ENCODE peak calls at places on chromosomes 12 and 14, in seven cellular contexts. One of them, this sample, is unnamed.

GRCh38 chr12:53048033-53048779 is 1.7 kb upstream of the TNS2 start:
- DNase-seq in lower lobe of right lung: peak; percentile 80
- DNase-seq in progenitor cell of endocrine pancreas: no peak
- DNase-seq in choroid plexus epithelial cell: no peak
- DNase-seq in GM23338: peak; percentile 47
- DNase-seq in CD8-positive, alpha-beta T cell: no peak
- DNase-seq in GM06990: no peak
- DNase-seq in this sample: peak; percentile 70

GRCh38 chr14:92615451-92615850 is 101.9 kb downstream of the RIN3 start:
- DNase-seq in progenitor cell of endocrine pancreas: no peak
- DNase-seq in CD8-positive, alpha-beta T cell: peak; percentile 74
- DNase-seq in lower lobe of right lung: no peak
- DNase-seq in GM06990: peak; percentile 52
- DNase-seq in choroid plexus epithelial cell: no peak
- DNase-seq in GM23338: no peak
- DNase-seq in this sample: no peak

GRCh38 chr12:51077930-51078329 is 5.5 kb downstream of the CSRNP2 start:
- DNase-seq in GM06990: no peak
- DNase-seq in progenitor cell of endocrine pancreas: no peak
- DNase-seq in choroid plexus epithelial cell: peak; percentile 53
- DNase-seq in GM23338: no peak
- DNase-seq in lower lobe of right lung: no peak
- DNase-seq in CD8-positive, alpha-beta T cell: no peak
- DNase-seq in this sample: no peak

GRCh38 chr14:31560759-31561154 is 447 bp upstream of the NUBPL start:
- DNase-seq in progenitor cell of endocrine pancreas: no peak
- DNase-seq in GM06990: no peak
- DNase-seq in CD8-positive, alpha-beta T cell: no peak
- DNase-seq in GM23338: peak; percentile 17
- DNase-seq in lower lobe of right lung: no peak
- DNase-seq in choroid plexus epithelial cell: peak; percentile 33
- DNase-seq in this sample: no peak

GRCh38 chr12:80469681-80470080 is 25.6 kb downstream of the PTPRQ start:
- DNase-seq in GM23338: no peak
- DNase-seq in lower lobe of right lung: no peak
- DNase-seq in choroid plexus epithelial cell: no peak
- DNase-seq in GM06990: no peak
- DNase-seq in progenitor cell of endocrine pancreas: no peak
- DNase-seq in CD8-positive, alpha-beta T cell: no peak
- DNase-seq in this sample: no peak

GRCh38 chr12:75666126-75666979 is 154.9 kb upstream of the KRR1 start:
- DNase-seq in GM23338: no peak
- DNase-seq in lower lobe of right lung: no peak
- DNase-seq in GM06990: no peak
- DNase-seq in choroid plexus epithelial cell: peak; percentile 80
- DNase-seq in progenitor cell of endocrine pancreas: no peak
- DNase-seq in CD8-positive, alpha-beta T cell: no peak
- DNase-seq in this sample: no peak

GRCh38 chr14:49106721-49107689 is 479.2 kb downstream of the RPS29 start:
- DNase-seq in lower lobe of right lung: no peak
- DNase-seq in progenitor cell of endocrine pancreas: no peak
- DNase-seq in GM06990: no peak
- DNase-seq in GM23338: no peak
- DNase-seq in choroid plexus epithelial cell: no peak
- DNase-seq in CD8-positive, alpha-beta T cell: no peak
- DNase-seq in this sample: no peak

GRCh38 chr14:22159049-22159448 is 430.0 kb downstream of the DAD1 start:
- DNase-seq in lower lobe of right lung: no peak
- DNase-seq in progenitor cell of endocrine pancreas: no peak
- DNase-seq in GM23338: no peak
- DNase-seq in choroid plexus epithelial cell: no peak
- DNase-seq in GM06990: no peak
- DNase-seq in CD8-positive, alpha-beta T cell: no peak
- DNase-seq in this sample: no peak

GRCh38 chr12:15601210-15601800 is 187.9 kb downstream of the EPS8 start:
- DNase-seq in GM06990: no peak
- DNase-seq in lower lobe of right lung: no peak
- DNase-seq in CD8-positive, alpha-beta T cell: no peak
- DNase-seq in progenitor cell of endocrine pancreas: no peak
- DNase-seq in choroid plexus epithelial cell: peak; percentile 85
- DNase-seq in GM23338: no peak
- DNase-seq in this sample: no peak

GRCh38 chr12:26878661-26879119 is 45.7 kb upstream of the ITPR2 start:
- DNase-seq in CD8-positive, alpha-beta T cell: no peak
- DNase-seq in progenitor cell of endocrine pancreas: no peak
- DNase-seq in choroid plexus epithelial cell: peak; percentile 26
- DNase-seq in GM23338: peak; percentile 12
- DNase-seq in lower lobe of right lung: peak; percentile 61
- DNase-seq in GM06990: peak; percentile 24
- DNase-seq in this sample: no peak

GRCh38 chr12:129298921-129299320 is 445.6 kb downstream of the GLT1D1 start:
- DNase-seq in progenitor cell of endocrine pancreas: no peak
- DNase-seq in GM06990: no peak
- DNase-seq in choroid plexus epithelial cell: no peak
- DNase-seq in lower lobe of right lung: no peak
- DNase-seq in GM23338: no peak
- DNase-seq in CD8-positive, alpha-beta T cell: no peak
- DNase-seq in this sample: no peak

GRCh38 chr14:104830781-104831180 is 29.9 kb downstream of the ZBTB42 start:
- DNase-seq in CD8-positive, alpha-beta T cell: no peak
- DNase-seq in lower lobe of right lung: no peak
- DNase-seq in choroid plexus epithelial cell: no peak
- DNase-seq in progenitor cell of endocrine pancreas: no peak
- DNase-seq in GM23338: no peak
- DNase-seq in GM06990: no peak
- DNase-seq in this sample: no peak

GRCh38 chr14:92850492-92850891 is 56.4 kb downstream of the GOLGA5 start:
- DNase-seq in progenitor cell of endocrine pancreas: no peak
- DNase-seq in GM23338: no peak
- DNase-seq in lower lobe of right lung: no peak
- DNase-seq in CD8-positive, alpha-beta T cell: no peak
- DNase-seq in choroid plexus epithelial cell: no peak
- DNase-seq in GM06990: no peak
- DNase-seq in this sample: no peak

GRCh38 chr14:38605193-38606114 is 349.6 kb upstream of the CLEC14A start:
- DNase-seq in GM23338: peak; percentile 36
- DNase-seq in lower lobe of right lung: no peak
- DNase-seq in progenitor cell of endocrine pancreas: no peak
- DNase-seq in GM06990: no peak
- DNase-seq in choroid plexus epithelial cell: peak; percentile 7
- DNase-seq in CD8-positive, alpha-beta T cell: no peak
- DNase-seq in this sample: no peak
- TF ChIP-seq CTCF in GM23338: peak; percentile 52
- TF ChIP-seq CTCF in lower lobe of right lung: no peak
- TF ChIP-seq CTCF in progenitor cell of endocrine pancreas: peak; percentile 40
- TF ChIP-seq CTCF in GM06990: no peak
- TF ChIP-seq CTCF in choroid plexus epithelial cell: no peak
- TF ChIP-seq CTCF in CD8-positive, alpha-beta T cell: no peak
- TF ChIP-seq CTCF in this sample: peak; percentile 54

GRCh38 chr12:48123169-48123568 is 4.0 kb downstream of the PFKM start:
- DNase-seq in GM23338: no peak
- DNase-seq in lower lobe of right lung: no peak
- DNase-seq in choroid plexus epithelial cell: no peak
- DNase-seq in CD8-positive, alpha-beta T cell: no peak
- DNase-seq in GM06990: no peak
- DNase-seq in progenitor cell of endocrine pancreas: no peak
- DNase-seq in this sample: no peak

GRCh38 chr12:48128800-48129199 is 9.6 kb downstream of the PFKM start:
- DNase-seq in progenitor cell of endocrine pancreas: no peak
- DNase-seq in lower lobe of right lung: no peak
- DNase-seq in choroid plexus epithelial cell: peak; percentile 67
- DNase-seq in GM23338: no peak
- DNase-seq in GM06990: no peak
- DNase-seq in CD8-positive, alpha-beta T cell: no peak
- DNase-seq in this sample: no peak

GRCh38 chr12:48126953-48127630 is 7.9 kb downstream of the PFKM start:
- DNase-seq in choroid plexus epithelial cell: no peak
- DNase-seq in lower lobe of right lung: no peak
- DNase-seq in GM23338: no peak
- DNase-seq in CD8-positive, alpha-beta T cell: no peak
- DNase-seq in progenitor cell of endocrine pancreas: no peak
- DNase-seq in GM06990: no peak
- DNase-seq in this sample: no peak

GRCh38 chr12:48122065-48122834 is 3.1 kb downstream of the PFKM start:
- DNase-seq in progenitor cell of endocrine pancreas: no peak
- DNase-seq in choroid plexus epithelial cell: no peak
- DNase-seq in GM23338: no peak
- DNase-seq in CD8-positive, alpha-beta T cell: no peak
- DNase-seq in GM06990: no peak
- DNase-seq in lower lobe of right lung: no peak
- DNase-seq in this sample: no peak

DNA sequence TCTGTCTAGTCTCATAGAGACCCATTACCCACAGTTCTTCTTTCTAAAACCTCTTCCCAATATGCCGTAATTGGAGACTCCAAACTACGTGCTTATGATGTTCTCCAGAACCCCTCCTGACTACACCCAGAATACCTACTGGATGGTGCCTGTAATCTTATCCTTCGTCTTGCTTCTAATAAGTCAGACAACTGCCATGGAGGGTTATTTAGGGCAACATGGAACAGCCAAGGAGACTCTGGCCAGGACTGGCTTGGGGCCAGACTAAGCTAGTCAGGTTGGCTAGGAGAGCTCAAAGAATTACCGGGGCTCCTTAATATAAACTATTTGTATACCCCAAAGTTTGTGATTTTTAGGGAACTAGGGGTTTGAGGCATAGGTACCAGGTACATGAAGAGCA is 6.8 kb downstream of the PFKM start:
- DNase-seq in lower lobe of right lung: no peak
- DNase-seq in progenitor cell of endocrine pancreas: no peak
- DNase-seq in GM06990: no peak
- DNase-seq in CD8-positive, alpha-beta T cell: no peak
- DNase-seq in GM23338: no peak
- DNase-seq in choroid plexus epithelial cell: no peak
- DNase-seq in this sample: no peak
- TF ChIP-seq CTCF in lower lobe of right lung: no peak
- TF ChIP-seq CTCF in progenitor cell of endocrine pancreas: no peak
- TF ChIP-seq CTCF in GM06990: no peak
- TF ChIP-seq CTCF in CD8-positive, alpha-beta T cell: no peak
- TF ChIP-seq CTCF in GM23338: no peak
- TF ChIP-seq CTCF in choroid plexus epithelial cell: no peak
- TF ChIP-seq CTCF in this sample: no peak

GRCh38 chr12:113005759-113006158 is 27.4 kb downstream of the OAS2 start:
- DNase-seq in CD8-positive, alpha-beta T cell: no peak
- DNase-seq in GM06990: no peak
- DNase-seq in GM23338: peak; percentile 56
- DNase-seq in choroid plexus epithelial cell: no peak
- DNase-seq in progenitor cell of endocrine pancreas: no peak
- DNase-seq in lower lobe of right lung: no peak
- DNase-seq in this sample: no peak
- TF ChIP-seq CTCF in CD8-positive, alpha-beta T cell: no peak
- TF ChIP-seq CTCF in GM06990: peak; percentile 44
- TF ChIP-seq CTCF in GM23338: peak; percentile 57
- TF ChIP-seq CTCF in choroid plexus epithelial cell: peak; percentile 41
- TF ChIP-seq CTCF in progenitor cell of endocrine pancreas: peak; percentile 48
- TF ChIP-seq CTCF in lower lobe of right lung: peak; percentile 13
- TF ChIP-seq CTCF in this sample: peak; percentile 66

GRCh38 chr12:65074932-65075331 is 46.2 kb downstream of the WIF1 start:
- DNase-seq in choroid plexus epithelial cell: no peak
- DNase-seq in progenitor cell of endocrine pancreas: no peak
- DNase-seq in lower lobe of right lung: no peak
- DNase-seq in GM23338: peak; percentile 47
- DNase-seq in CD8-positive, alpha-beta T cell: no peak
- DNase-seq in GM06990: no peak
- DNase-seq in this sample: no peak
- TF ChIP-seq CTCF in choroid plexus epithelial cell: no peak
- TF ChIP-seq CTCF in progenitor cell of endocrine pancreas: peak; percentile 27
- TF ChIP-seq CTCF in lower lobe of right lung: no peak
- TF ChIP-seq CTCF in GM23338: peak; percentile 44
- TF ChIP-seq CTCF in CD8-positive, alpha-beta T cell: no peak
- TF ChIP-seq CTCF in GM06990: peak; percentile 45
- TF ChIP-seq CTCF in this sample: no peak

This sample was measured in type B pancreatic cell.